ENCODE peak calls at places on chromosomes 4 and X, in four cellular contexts. N is CMK, Q is NCI-H345, H is AG04450. W is an unnamed sample.

GRCh38 chr4:40283413-40283812 is 51.7 kb upstream of the CHRNA9 start:
- DNase-seq in N (no peak), Q (no peak), H (no peak), W (no peak)

GRCh38 chr4:68410643-68411042 is 36.6 kb upstream of the TMPRSS11E start:
- DNase-seq in N (no peak), Q (no peak), H (no peak), W (no peak)

GRCh38 chrX:1468250-1468772 is 15.6 kb upstream of the ASMTL start:
- DNase-seq in N (no peak), Q (no peak), H (no peak), W (peak)

GRCh38 chr4:184318852-184319251 is 101.2 kb upstream of the ENPP6 start:
- DNase-seq in N (no peak), Q (no peak), H (no peak), W (no peak)

GRCh38 chrX:151031365-151031975 is 48.3 kb downstream of the HMGB3 start:
- DNase-seq in N (no peak), Q (no peak), H (no peak), W (no peak)

GRCh38 chrX:120140293-120140981 is 18.0 kb upstream of the RHOXF2 start:
- DNase-seq in N (no peak), Q (no peak), H (no peak), W (no peak)

GRCh38 chr4:189597341-189597740 is 343.3 kb upstream of the FRG1 start:
- DNase-seq in N (no peak), Q (no peak), H (no peak), W (no peak)

GRCh38 chr4:75715105-75715799 is 9.1 kb upstream of the USO1 start:
- DNase-seq in N (no peak), Q (no peak), H (no peak), W (no peak)

GRCh38 chr4:61661960-61662359 is 461.8 kb downstream of the ADGRL3 start:
- DNase-seq in N (no peak), Q (no peak), H (no peak), W (no peak)

GRCh38 chr4:170214101-170214500 is 124.3 kb upstream of the AADAT start:
- DNase-seq in N (no peak), Q (no peak), H (no peak), W (no peak)

GRCh38 chr4:3522651-3523050 is 9.6 kb downstream of the LRPAP1 start:
- DNase-seq in N (no peak), Q (no peak), H (no peak), W (no peak)

GRCh38 chrX:22126311-22126710 is 94.2 kb downstream of the PHEX start:
- DNase-seq in N (no peak), Q (no peak), H (no peak), W (no peak)

GRCh38 chrX:20322887-20323286 is 56.2 kb upstream of the RPS6KA3 start:
- DNase-seq in N (no peak), Q (no peak), H (no peak), W (no peak)

GRCh38 chr4:141307241-141307689 is 86.6 kb downstream of the ZNF330 start:
- DNase-seq in N (peak), Q (peak), H (peak), W (peak)

GRCh38 chr4:164614999-164615398 is 138.9 kb upstream of the SMIM31 start:
- DNase-seq in N (no peak), Q (no peak), H (no peak), W (no peak)

GRCh38 chr4:57081651-57082349 is 28.4 kb downstream of the IGFBP7 start:
- DNase-seq in N (no peak), Q (no peak), H (no peak), W (no peak)

GRCh38 chr4:134463771-134464170 is 262.2 kb upstream of the PABPC4L start:
- DNase-seq in N (no peak), Q (no peak), H (no peak), W (no peak)

GRCh38 chr4:53591372-53591892 is at the start of gene LNX1:
- DNase-seq in N (peak), Q (no peak), H (no peak), W (no peak)

GRCh38 chr4:47287735-47288134 is 175.8 kb downstream of the COMMD8 start:
- DNase-seq in N (no peak), Q (no peak), H (peak), W (no peak)

GRCh38 chrX:125295337-125295736 is 24.3 kb upstream of the TEX13C start:
- DNase-seq in N (no peak), Q (no peak), H (no peak), W (no peak)

GRCh38 chr4:139242511-139243051 is 37.4 kb downstream of the MGARP start:
- DNase-seq in N (no peak), Q (no peak), H (no peak), W (no peak)

GRCh38 chrX:102516314-102516936 is at the start of gene TMSB15A:
- DNase-seq in N (no peak), Q (peak), H (no peak), W (peak)

GRCh38 chr4:122992111-122992510 is 69.7 kb upstream of the NUDT6 start:
- DNase-seq in N (no peak), Q (no peak), H (no peak), W (no peak)

GRCh38 chrX:36859231-36859630 is 148.9 kb upstream of the FAM47C start:
- DNase-seq in N (no peak), Q (no peak), H (no peak), W (no peak)

GRCh38 chr4:118954246-118954645 is 65.6 kb downstream of the SYNPO2 start:
- DNase-seq in N (no peak), Q (no peak), H (no peak), W (no peak)

GRCh38 chrX:81537723-81538122 is 335.8 kb downstream of the SH3BGRL start:
- DNase-seq in N (no peak), Q (no peak), H (no peak), W (no peak)

GRCh38 chr4:72314869-72315268 is 254.2 kb downstream of the ADAMTS3 start:
- DNase-seq in N (no peak), Q (peak), H (peak), W (peak)

GRCh38 chr4:10162341-10163000 is 45.9 kb upstream of the WDR1 start:
- DNase-seq in N (no peak), Q (no peak), H (no peak), W (no peak)

GRCh38 chr4:4695497-4695896 is 153.6 kb upstream of the STX18 start:
- DNase-seq in N (no peak), Q (no peak), H (no peak), W (no peak)

GRCh38 chr4:84799318-84799717 is 167.2 kb downstream of the WDFY3 start:
- DNase-seq in N (no peak), Q (no peak), H (no peak), W (no peak)

GRCh38 chrX:40143987-40144386 is 46.2 kb upstream of the BCOR start:
- DNase-seq in N (no peak), Q (no peak), H (no peak), W (no peak)